ENCODE peak calls at places on chromosome 11, in nine cellular contexts. B is A549, X is right atrium auricular region, L is kidney, S is gastrocnemius medialis, G is PC-3, K is AG04450, D is IMR-90, O is mucosa of descending colon. J is an unnamed sample.

GRCh38 chr11:69367211-69367964 is 73.4 kb downstream of the MYEOV start:
- DNase-seq in B (no peak), X (peak), L (no peak), S (no peak), G (peak), K (no peak), D (peak), O (no peak), J (no peak)

GRCh38 chr11:86119062-86119461 is 50.2 kb upstream of the PICALM start:
- DNase-seq in B (no peak), X (no peak), L (no peak), S (no peak), G (no peak), K (no peak), D (no peak), O (no peak), J (no peak)

GRCh38 chr11:21537980-21538379 is 654.9 kb upstream of the ANO5 start:
- DNase-seq in B (no peak), X (no peak), L (no peak), S (no peak), G (no peak), K (no peak), D (no peak), O (no peak), J (no peak)

GRCh38 chr11:27694992-27695391 is 5.3 kb downstream of the BDNF start:
- DNase-seq in B (no peak), X (no peak), L (no peak), S (no peak), G (peak), K (no peak), D (no peak), O (no peak), J (no peak)

GRCh38 chr11:78786086-78786485 is 211.4 kb upstream of the NARS2 start:
- DNase-seq in B (no peak), X (no peak), L (no peak), S (no peak), G (no peak), K (no peak), D (peak), O (no peak), J (no peak)

GRCh38 chr11:76629133-76629852 is 41.3 kb downstream of the LRRC32 start:
- DNase-seq in B (no peak), X (peak), L (peak), S (no peak), G (no peak), K (no peak), D (peak), O (no peak), J (peak)

GRCh38 chr11:71080239-71081097 is 171.9 kb downstream of the SHANK2 start:
- DNase-seq in B (peak), X (no peak), L (no peak), S (no peak), G (peak), K (peak), D (peak), O (peak), J (no peak)

GRCh38 chr11:76234704-76235232 is 28.5 kb upstream of the WNT11 start:
- DNase-seq in B (peak), X (peak), L (peak), S (no peak), G (no peak), K (no peak), D (no peak), O (peak), J (peak)

GRCh38 chr11:119196833-119197483 is 9.2 kb upstream of the CBL start:
- DNase-seq in B (peak), X (peak), L (peak), S (peak), G (peak), K (peak), D (peak), O (no peak), J (no peak)

GRCh38 chr11:6941970-6942369 is 15.7 kb downstream of the ZNF215 start:
- DNase-seq in B (no peak), X (no peak), L (no peak), S (no peak), G (no peak), K (no peak), D (no peak), O (no peak), J (no peak)
- H3K4me3 ChIP-seq in B (no peak), X (no peak), L (no peak), S (no peak), G (no peak), K (no peak), D (no peak), O (no peak), J (no peak)

GRCh38 chr11:1387961-1388762 is 1.6 kb upstream of the BRSK2 start:
- DNase-seq in B (no peak), X (no peak), L (peak), S (no peak), G (no peak), K (no peak), D (no peak), O (no peak), J (peak)
- H3K4me3 ChIP-seq in B (peak), X (no peak), L (no peak), S (no peak), G (no peak), K (peak), D (peak), O (no peak), J (no peak)

GRCh38 chr11:32396331-32396730 is 39.0 kb downstream of the WT1 start:
- DNase-seq in B (no peak), X (no peak), L (no peak), S (no peak), G (no peak), K (no peak), D (no peak), O (no peak), J (no peak)
- H3K4me3 ChIP-seq in B (no peak), X (no peak), L (no peak), S (no peak), G (no peak), K (no peak), D (no peak), O (no peak), J (no peak)

GRCh38 chr11:114889464-114890065 is 211.2 kb downstream of the NXPE2 start:
- DNase-seq in B (no peak), X (no peak), L (no peak), S (no peak), G (no peak), K (no peak), D (no peak), O (no peak), J (no peak)

GRCh38 chr11:114890076-114890475 is 211.7 kb downstream of the NXPE2 start:
- DNase-seq in B (no peak), X (no peak), L (no peak), S (no peak), G (no peak), K (no peak), D (no peak), O (no peak), J (no peak)

GRCh38 chr11:114883472-114883871 is 205.1 kb downstream of the NXPE2 start:
- DNase-seq in B (no peak), X (no peak), L (no peak), S (no peak), G (no peak), K (no peak), D (no peak), O (no peak), J (no peak)

GRCh38 chr11:114891911-114892310 is 213.6 kb downstream of the NXPE2 start:
- DNase-seq in B (no peak), X (no peak), L (no peak), S (no peak), G (no peak), K (no peak), D (no peak), O (no peak), J (no peak)

GRCh38 chr11:114886644-114887259 is 208.4 kb downstream of the NXPE2 start:
- DNase-seq in B (no peak), X (no peak), L (no peak), S (no peak), G (no peak), K (no peak), D (no peak), O (no peak), J (no peak)
- H3K4me3 ChIP-seq in B (no peak), X (no peak), L (no peak), S (no peak), G (no peak), K (no peak), D (no peak), O (no peak), J (no peak)

GRCh38 chr11:35079581-35079980 is 59.4 kb upstream of the CD44 start:
- DNase-seq in B (no peak), X (no peak), L (no peak), S (no peak), G (no peak), K (no peak), D (no peak), O (no peak), J (no peak)

GRCh38 chr11:35085766-35086165 is 53.2 kb upstream of the CD44 start:
- DNase-seq in B (no peak), X (no peak), L (no peak), S (no peak), G (no peak), K (no peak), D (no peak), O (no peak), J (no peak)

GRCh38 chr11:35084817-35085424 is 54.0 kb upstream of the CD44 start:
- DNase-seq in B (no peak), X (no peak), L (no peak), S (no peak), G (no peak), K (no peak), D (no peak), O (no peak), J (no peak)

GRCh38 chr11:35083181-35084061 is 55.5 kb upstream of the CD44 start:
- DNase-seq in B (peak), X (peak), L (no peak), S (no peak), G (peak), K (peak), D (peak), O (peak), J (peak)

DNA sequence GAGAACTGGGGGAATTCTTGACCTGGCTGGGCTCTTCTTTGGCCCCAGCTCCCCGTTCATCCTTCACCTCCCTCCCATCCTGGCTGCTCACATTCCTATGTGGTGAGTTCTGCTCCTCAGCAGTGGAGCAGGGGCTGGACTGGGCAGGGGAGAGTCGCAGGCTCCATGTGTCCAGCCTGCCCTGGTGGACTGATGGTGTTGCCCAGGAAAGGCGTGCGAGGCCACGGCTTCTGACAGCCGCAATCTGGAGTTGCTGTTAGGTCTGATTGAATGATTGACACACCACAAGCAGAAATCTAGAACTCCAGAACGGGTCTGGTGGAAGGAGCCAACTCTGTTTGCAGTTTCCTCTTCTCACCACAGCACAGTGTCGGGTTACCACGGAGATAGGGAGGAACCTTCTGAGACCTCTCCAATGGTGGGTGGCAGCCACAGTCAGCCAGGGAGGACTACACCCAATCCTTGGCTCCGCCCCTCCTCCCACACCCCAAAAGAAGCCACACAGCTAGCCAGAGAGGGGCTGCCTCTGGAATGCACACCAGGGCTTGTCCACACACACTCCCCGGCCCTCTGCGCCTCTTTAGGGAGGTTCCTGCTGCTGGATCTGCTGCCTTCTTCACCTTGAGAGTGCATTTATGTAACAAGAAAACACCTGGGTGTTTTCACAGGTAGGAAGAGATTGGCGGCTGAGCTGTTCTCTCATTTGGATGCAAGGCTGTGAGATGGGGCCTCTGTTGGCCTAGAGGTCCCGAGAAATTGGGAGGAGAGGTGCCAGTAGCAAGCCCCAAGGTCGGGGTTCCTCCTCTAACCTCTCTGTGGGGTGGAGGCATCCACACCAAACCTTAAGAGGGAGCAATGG is 56.4 kb upstream of the CD44 start:
- DNase-seq in B (peak), X (peak), L (peak), S (peak), G (peak), K (no peak), D (peak), O (peak), J (peak)
- H3K4me3 ChIP-seq in B (peak), X (no peak), L (no peak), S (no peak), G (no peak), K (no peak), D (no peak), O (no peak), J (no peak)

GRCh38 chr11:118058311-118059230 is 18.3 kb upstream of the TMPRSS4 start:
- DNase-seq in B (no peak), X (no peak), L (no peak), S (no peak), G (peak), K (no peak), D (no peak), O (no peak), J (peak)
- H3K4me3 ChIP-seq in B (no peak), X (no peak), L (no peak), S (no peak), G (no peak), K (no peak), D (no peak), O (no peak), J (no peak)

GRCh38 chr11:64611961-64612646 is 21.1 kb downstream of the SLC22A12 start:
- DNase-seq in B (no peak), X (no peak), L (no peak), S (no peak), G (no peak), K (no peak), D (no peak), O (no peak), J (no peak)
- H3K4me3 ChIP-seq in B (no peak), X (no peak), L (no peak), S (no peak), G (no peak), K (no peak), D (no peak), O (no peak), J (no peak)